ENCODE peak calls at places on chromosomes 4 and X, in nine cellular contexts. Y is tibial artery, H is HepG2, S is stomach, G is thoracic aorta, V is GM23248, K is lower lobe of right lung, P is sigmoid colon, U is mammary epithelial cell. O is an unnamed sample.
A peak's percentile ranks its signal among the peaks of the same experiment; 100 is the strongest.

GRCh38 chr4:139300431-139301142 is 718 bp upstream of the NAA15 start:
- DNase-seq in P (no peak), Y (no peak), K (no peak), G (no peak), V (peak; percentile 86), S (no peak), U (peak; percentile 68), H (no peak), O (peak; percentile 81)

GRCh38 chr4:169492436-169493163 is 119.8 kb downstream of the NEK1 start:
- DNase-seq in H (peak; percentile 39), Y (no peak), S (peak; percentile 36), K (no peak), G (no peak), U (peak; percentile 21), V (peak; percentile 65), P (no peak), O (peak; percentile 85)

GRCh38 chr4:2534904-2535385 is 1.5 kb upstream of the FAM193A start:
- DNase-seq in K (no peak), S (no peak), U (no peak), Y (no peak), G (no peak), P (no peak), V (peak; percentile 20), H (peak; percentile 47), O (no peak)

GRCh38 chr4:186723207-186724047 is at the start of gene FAT1:
- DNase-seq in G (no peak), U (peak; percentile 66), K (peak; percentile 60), P (peak; percentile 85), V (peak; percentile 90), Y (peak; percentile 37), S (peak; percentile 72), H (peak; percentile 38), O (peak; percentile 95)

GRCh38 chrX:107659286-107659685 is 31.0 kb downstream of the PRPS1 start:
- DNase-seq in U (no peak), Y (no peak), P (no peak), S (no peak), K (no peak), V (no peak), H (no peak), G (no peak), O (no peak)

GRCh38 chr4:185689407-185689806 is 122.6 kb downstream of the SORBS2 start:
- DNase-seq in U (no peak), Y (no peak), S (no peak), P (no peak), G (no peak), V (no peak), K (no peak), H (no peak), O (no peak)

GRCh38 chrX:120790118-120790517 is 85.5 kb downstream of the CT47B1 start:
- DNase-seq in P (peak; percentile 71), H (peak; percentile 40), U (peak; percentile 55), Y (no peak), K (no peak), G (no peak), S (peak; percentile 36), V (peak; percentile 79), O (no peak)

GRCh38 chr4:107183155-107183774 is 147.2 kb upstream of the DKK2 start:
- DNase-seq in G (no peak), V (peak; percentile 80), S (no peak), P (no peak), U (peak; percentile 47), K (no peak), Y (no peak), H (peak; percentile 67), O (no peak)

GRCh38 chr4:104866809-104867208 is 279.9 kb upstream of the TET2 start:
- DNase-seq in G (no peak), S (no peak), P (no peak), K (no peak), Y (no peak), V (no peak), H (no peak), U (no peak), O (no peak)

GRCh38 chr4:102736636-102737549 is 23.9 kb downstream of the MANBA start:
- DNase-seq in H (no peak), P (no peak), U (no peak), G (no peak), V (no peak), S (peak; percentile 43), K (no peak), Y (no peak), O (no peak)

GRCh38 chrX:21747523-21747922 is 10.4 kb downstream of the SMPX start:
- DNase-seq in Y (no peak), G (no peak), V (peak; percentile 24), K (no peak), H (no peak), P (no peak), S (no peak), U (no peak), O (no peak)

GRCh38 chr4:30537462-30537861 is 182.7 kb upstream of the PCDH7 start:
- DNase-seq in P (no peak), S (no peak), K (no peak), G (no peak), U (peak; percentile 57), V (peak; percentile 24), H (no peak), Y (no peak), O (no peak)

DNA sequence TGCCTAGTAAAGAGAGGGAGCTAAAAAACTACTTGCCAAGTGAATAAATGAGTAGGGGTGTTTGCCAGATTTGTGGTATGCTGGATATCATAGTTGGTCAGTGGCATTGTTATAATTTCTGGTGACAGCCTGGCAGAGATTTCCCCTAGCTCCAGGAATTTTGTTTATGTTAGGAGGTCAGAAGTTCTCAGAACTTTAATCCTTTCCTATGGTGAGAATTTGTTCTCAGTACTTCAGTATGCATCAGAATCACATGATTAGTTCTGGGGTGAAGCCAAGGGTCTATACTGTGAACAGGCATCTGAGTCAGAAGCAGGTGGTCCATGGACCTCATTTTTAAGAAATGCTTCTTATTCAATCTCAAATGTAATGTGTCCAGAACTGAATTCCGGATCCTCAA is 10.5 kb downstream of the RASSF6 start:
- DNase-seq in S (no peak), V (no peak), K (no peak), U (peak; percentile 44), Y (no peak), H (peak; percentile 65), P (no peak), G (no peak), O (no peak)
- H3K27ac ChIP-seq in S (peak overlapping the region; percentile 65), V (no peak overlapping the region), K (no peak overlapping the region), U (peak overlapping the region; percentile 82), Y (no peak overlapping the region), H (no peak overlapping the region), P (peak overlapping the region; percentile 63), G (no peak overlapping the region), O (peak overlapping the region; percentile 22)

GRCh38 chrX:39758791-39759525 is 338.8 kb downstream of the BCOR start:
- DNase-seq in K (no peak), S (no peak), H (no peak), U (no peak), G (no peak), V (no peak), Y (no peak), P (peak; percentile 74), O (peak; percentile 31)

GRCh38 chrX:39757971-39758370 is 339.8 kb downstream of the BCOR start:
- DNase-seq in Y (no peak), G (no peak), V (peak; percentile 51), U (no peak), S (no peak), H (no peak), K (no peak), P (no peak), O (peak; percentile 81)

GRCh38 chrX:39759526-39760224 is 338.1 kb downstream of the BCOR start:
- DNase-seq in Y (no peak), P (peak; percentile 69), K (peak; percentile 52), H (no peak), V (peak; percentile 56), G (no peak), S (peak; percentile 53), U (no peak), O (peak; percentile 67)

GRCh38 chrX:39762266-39762841 is 335.4 kb downstream of the BCOR start:
- DNase-seq in S (no peak), K (no peak), U (peak; percentile 48), H (no peak), Y (no peak), V (no peak), P (no peak), G (no peak), O (no peak)

DNA sequence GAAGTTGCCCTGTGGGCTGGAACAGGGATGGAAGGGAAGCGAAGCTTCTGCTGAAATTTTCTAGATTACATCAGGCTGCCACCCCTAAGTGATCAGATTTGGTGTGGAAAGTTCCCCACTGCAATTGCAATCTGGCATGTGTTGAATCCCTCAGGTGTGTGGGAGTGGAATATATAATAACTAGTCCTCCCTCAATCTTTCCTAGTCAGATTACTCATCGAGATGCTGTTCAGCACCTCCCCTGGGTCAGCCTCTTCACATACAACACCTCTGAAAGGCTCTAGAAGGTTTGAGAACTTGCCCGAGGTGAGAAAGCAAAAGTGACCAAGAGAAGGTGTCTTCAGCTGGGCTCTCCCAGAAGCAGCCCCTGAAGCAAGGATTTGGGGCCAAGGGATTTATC is 336.8 kb downstream of the BCOR start:
- DNase-seq in P (no peak), U (no peak), K (no peak), H (no peak), S (no peak), G (no peak), V (no peak), Y (no peak), O (no peak)
- H3K4me1 ChIP-seq in P (no peaks in the 10 kb centered on the region), U (peaks cover 13% of the 10 kb centered on the region), K (peaks cover 5% of the 10 kb centered on the region), H (peaks cover 12% of the 10 kb centered on the region), S (peaks cover 21% of the 10 kb centered on the region), G (peaks cover 7% of the 10 kb centered on the region), V (peaks cover 17% of the 10 kb centered on the region), Y (no peaks in the 10 kb centered on the region), O (peaks cover 23% of the 10 kb centered on the region)

GRCh38 chrX:97026406-97026805 is 142.7 kb downstream of the RPA4 start:
- DNase-seq in U (no peak), V (peak; percentile 1), S (no peak), K (no peak), P (no peak), H (no peak), Y (no peak), G (no peak), O (peak; percentile 9)
- H3K27ac ChIP-seq in U (no peak overlapping the region), V (no peak overlapping the region), S (no peak overlapping the region), K (no peak overlapping the region), P (no peak overlapping the region), H (no peak overlapping the region), Y (no peak overlapping the region), G (no peak overlapping the region), O (no peak overlapping the region)

GRCh38 chrX:13091111-13091765 is 46.8 kb upstream of the FAM9C start:
- DNase-seq in P (no peak), U (no peak), Y (no peak), V (no peak), K (no peak), G (no peak), S (no peak), H (no peak), O (no peak)

GRCh38 chrX:13094374-13094773 is 50.0 kb upstream of the FAM9C start:
- DNase-seq in G (no peak), V (no peak), H (no peak), P (no peak), Y (no peak), U (no peak), S (no peak), K (no peak), O (no peak)

GRCh38 chrX:13094780-13095425 is 50.5 kb upstream of the FAM9C start:
- DNase-seq in G (no peak), P (no peak), S (no peak), K (no peak), V (no peak), U (no peak), Y (no peak), H (no peak), O (no peak)

GRCh38 chrX:13092455-13092941 is 48.1 kb upstream of the FAM9C start:
- DNase-seq in U (no peak), Y (no peak), G (no peak), V (no peak), S (peak; percentile 48), P (peak; percentile 69), K (peak; percentile 72), H (no peak), O (no peak)

GRCh38 chrX:13093489-13094140 is 49.2 kb upstream of the FAM9C start:
- DNase-seq in V (no peak), Y (no peak), S (no peak), G (no peak), K (no peak), U (no peak), P (no peak), H (no peak), O (no peak)
- H3K4me1 ChIP-seq in V (peaks cover 8% of the 10 kb centered on the region), Y (no peaks in the 10 kb centered on the region), S (peaks cover 25% of the 10 kb centered on the region), G (peaks cover 7% of the 10 kb centered on the region), K (peaks cover 13% of the 10 kb centered on the region), U (peaks cover 9% of the 10 kb centered on the region), P (no peaks in the 10 kb centered on the region), H (peaks cover 21% of the 10 kb centered on the region), O (peaks cover 7% of the 10 kb centered on the region)

O was measured in osteoblast.